ENCODE peak calls at places on chromosomes 7 and 10, in nine cellular contexts. P, N, D, A, F, Y, C, Z and E are unnamed samples. For H3K36me3, the result is how much of the 10 kb centered on the place peaks cover.

GRCh38 chr10:132395704-132396494 is 1.1 kb upstream of the PWWP2B start:
- DNase-seq in Z (peak), P (peak), C (peak), Y (peak), D (peak), A (peak), F (peak), N (peak), E (peak)

GRCh38 chr7:26555971-26556830 is 264.5 kb downstream of the SNX10 start:
- DNase-seq in A (no peak), Z (no peak), Y (no peak), F (no peak), C (no peak), N (peak), D (no peak), P (no peak), E (peak)

GRCh38 chr10:29955308-29955935 is 104.0 kb downstream of the JCAD start:
- DNase-seq in D (no peak), N (no peak), A (no peak), Z (no peak), Y (no peak), F (no peak), C (no peak), P (no peak), E (no peak)

GRCh38 chr7:116984917-116985316 is 31.6 kb downstream of the ST7 start:
- DNase-seq in C (no peak), Y (no peak), N (no peak), P (no peak), A (peak), Z (no peak), F (no peak), D (no peak), E (no peak)

GRCh38 chr7:31020652-31021051 is 31.5 kb upstream of the ADCYAP1R1 start:
- DNase-seq in Z (no peak), C (no peak), Y (no peak), F (no peak), N (no peak), D (no peak), P (no peak), A (no peak), E (no peak)

GRCh38 chr10:122374246-122374858 is at the start of gene PLEKHA1:
- DNase-seq in C (peak), F (peak), D (peak), A (peak), P (peak), N (peak), Z (peak), Y (peak), E (peak)

GRCh38 chr7:155173905-155174304 is 103.8 kb downstream of the HTR5A start:
- DNase-seq in P (no peak), F (no peak), C (no peak), Y (no peak), D (no peak), Z (no peak), A (no peak), N (no peak), E (no peak)

GRCh38 chr7:81285142-81285871 is 366.5 kb upstream of the SEMA3C start:
- DNase-seq in C (no peak), N (no peak), D (no peak), Z (no peak), P (no peak), F (no peak), Y (no peak), A (no peak), E (no peak)

GRCh38 chr7:26490631-26491624 is 199.3 kb downstream of the SNX10 start:
- DNase-seq in P (no peak), Y (no peak), A (peak), N (no peak), D (peak), Z (no peak), C (no peak), F (no peak), E (peak)

GRCh38 chr7:151062399-151063211 is 3.2 kb downstream of the SLC4A2 start:
- DNase-seq in C (peak), A (peak), N (no peak), Y (no peak), P (peak), Z (peak), F (no peak), D (no peak), E (peak)

GRCh38 chr10:120982507-120982906 is 131.3 kb downstream of the WDR11 start:
- DNase-seq in Y (peak), C (no peak), Z (no peak), F (no peak), P (no peak), N (no peak), A (no peak), D (no peak), E (no peak)

DNA sequence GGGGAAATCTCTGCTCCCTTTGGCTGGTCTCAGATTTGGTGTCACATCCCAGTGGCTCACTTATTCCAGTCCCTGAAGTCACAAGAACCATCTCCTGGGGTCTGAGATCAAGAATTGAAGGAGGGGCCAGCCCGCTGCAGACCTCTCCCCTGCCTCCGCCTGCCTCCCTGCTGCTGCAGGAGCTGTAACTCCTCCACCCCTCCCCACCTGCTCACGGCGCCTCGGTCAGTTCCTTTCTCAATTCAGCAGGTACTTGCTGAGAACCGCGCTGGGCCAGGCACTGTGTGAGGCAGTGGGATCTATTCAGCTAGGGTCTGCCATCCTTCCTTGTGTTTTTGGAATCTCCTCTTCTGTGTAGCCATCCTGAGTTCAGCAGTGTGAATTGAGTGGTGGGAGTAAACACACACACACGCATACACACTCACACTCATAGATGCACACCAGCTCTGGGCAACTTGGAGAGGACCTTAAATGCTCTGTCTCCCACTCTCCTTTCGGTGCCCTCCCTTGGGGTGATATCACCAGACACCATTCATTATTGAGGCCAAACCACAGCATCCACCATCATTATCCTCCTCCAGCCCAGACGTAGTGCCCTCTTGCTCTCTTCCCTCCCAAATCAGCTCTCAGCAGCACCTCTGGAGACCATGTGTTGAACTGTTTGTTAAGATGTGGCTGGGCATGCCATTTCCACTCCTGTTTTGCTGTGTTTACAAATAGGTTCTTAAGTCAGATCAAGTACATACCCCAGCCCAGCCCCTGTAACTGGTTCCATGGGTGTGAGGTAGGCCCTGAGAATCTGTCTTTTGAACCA is 22.0 kb upstream of the ANKRD2 start:
- DNase-seq in Y (no peak), D (no peak), N (no peak), C (no peak), A (no peak), F (no peak), Z (no peak), P (no peak), E (peak)
- H3K27ac ChIP-seq in Y (peak), D (peak), N (peak), C (no peak), A (peak), F (peak), Z (no peak), P (no peak), E (peak)

GRCh38 chr7:95840953-95841950 is 68.9 kb downstream of the DYNC1I1 start:
- DNase-seq in Y (no peak), C (no peak), P (no peak), D (no peak), A (no peak), N (no peak), Z (no peak), F (no peak), E (no peak)
- TF ChIP-seq CTCF in Y (no peak), C (no peak), P (no peak), D (no peak), A (no peak), N (no peak), Z (no peak), F (no peak), E (peak)

DNA sequence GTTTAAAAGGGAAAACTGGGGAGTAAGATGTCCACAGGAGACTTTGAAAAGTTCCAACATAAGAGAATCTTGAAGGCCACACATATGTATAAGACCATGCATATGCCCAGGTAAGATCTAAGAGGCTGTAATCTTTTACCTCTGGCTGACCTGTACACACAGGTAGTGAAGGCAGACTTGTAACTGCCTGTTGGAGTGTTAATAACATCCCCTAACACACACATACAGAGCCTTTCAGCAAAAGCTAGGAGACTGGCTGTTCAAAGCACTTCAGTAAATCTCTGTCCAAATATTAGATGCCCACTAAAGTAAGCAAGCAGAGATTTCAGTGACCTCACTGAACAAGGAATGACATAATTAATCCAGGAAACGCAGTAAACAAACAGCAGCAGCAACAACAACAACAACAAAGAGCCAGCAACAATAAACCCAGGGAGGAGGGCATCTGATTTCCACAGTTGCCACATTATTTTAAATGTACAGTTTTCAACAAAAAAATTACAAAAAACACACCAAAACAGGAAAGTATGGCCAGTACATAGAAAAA is 15.0 kb downstream of the CYP51A1 start:
- DNase-seq in A (no peak), D (no peak), C (no peak), N (no peak), Y (no peak), Z (no peak), F (no peak), P (no peak), E (no peak)
- H3K36me3 ChIP-seq in A (under half), D (half or more), C (half or more), N (half or more), Y (under half), Z (under half), F (half or more), P (half or more), E (half or more)

GRCh38 chr10:87841215-87841614 is 22.1 kb downstream of the KLLN start:
- DNase-seq in N (no peak), C (no peak), Z (peak), Y (no peak), F (no peak), P (no peak), D (no peak), A (no peak), E (no peak)
- H3K27ac ChIP-seq in N (no peak), C (no peak), Z (no peak), Y (no peak), F (no peak), P (no peak), D (no peak), A (peak), E (no peak)

GRCh38 chr10:61588770-61589211 is 73.9 kb upstream of the CABCOCO1 start:
- DNase-seq in A (peak), D (no peak), N (no peak), F (no peak), P (no peak), C (no peak), Z (peak), Y (no peak), E (no peak)

GRCh38 chr10:61594430-61594829 is 68.3 kb upstream of the CABCOCO1 start:
- DNase-seq in D (no peak), Y (no peak), C (no peak), A (no peak), Z (no peak), N (no peak), F (no peak), P (no peak), E (no peak)

GRCh38 chr10:61589547-61590243 is 73.0 kb upstream of the CABCOCO1 start:
- DNase-seq in A (no peak), D (no peak), P (no peak), C (no peak), N (no peak), Y (no peak), Z (no peak), F (no peak), E (no peak)

GRCh38 chr10:61586829-61587228 is 75.9 kb upstream of the CABCOCO1 start:
- DNase-seq in Y (no peak), A (no peak), N (no peak), D (no peak), C (no peak), Z (no peak), P (no peak), F (no peak), E (no peak)

DNA sequence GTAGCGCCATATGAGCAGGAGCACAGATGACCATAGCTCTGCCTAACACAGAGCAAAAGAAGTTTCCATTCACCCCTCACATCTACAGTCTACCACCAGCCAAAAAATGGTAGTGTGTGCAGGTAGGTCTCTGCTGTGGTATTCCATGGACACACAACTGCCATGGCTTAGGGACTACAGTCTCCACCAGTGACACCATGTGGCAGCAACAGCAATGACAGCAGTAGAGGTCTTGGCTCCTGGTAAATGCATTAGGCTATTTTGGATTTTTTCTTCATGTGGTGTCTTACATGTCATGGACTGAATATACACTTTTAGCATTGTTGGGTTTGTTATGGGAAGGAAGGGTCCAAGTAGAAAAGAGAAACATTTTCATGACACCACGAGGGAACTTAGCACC is 70.1 kb upstream of the CABCOCO1 start:
- DNase-seq in Z (peak), N (peak), P (no peak), Y (no peak), C (peak), D (no peak), A (peak), F (no peak), E (peak)
- TF ChIP-seq CTCF in Z (peak), N (no peak), P (peak), Y (no peak), C (no peak), D (no peak), A (peak), F (no peak), E (peak)

GRCh38 chr7:24029068-24029467 is 254.9 kb upstream of the NPY start:
- DNase-seq in F (no peak), C (no peak), N (no peak), A (no peak), D (no peak), Z (no peak), Y (no peak), P (no peak), E (no peak)
- H3K36me3 ChIP-seq in F (under half), C (under half), N (under half), A (under half), D (under half), Z (under half), Y (under half), P (under half), E (under half)

DNA sequence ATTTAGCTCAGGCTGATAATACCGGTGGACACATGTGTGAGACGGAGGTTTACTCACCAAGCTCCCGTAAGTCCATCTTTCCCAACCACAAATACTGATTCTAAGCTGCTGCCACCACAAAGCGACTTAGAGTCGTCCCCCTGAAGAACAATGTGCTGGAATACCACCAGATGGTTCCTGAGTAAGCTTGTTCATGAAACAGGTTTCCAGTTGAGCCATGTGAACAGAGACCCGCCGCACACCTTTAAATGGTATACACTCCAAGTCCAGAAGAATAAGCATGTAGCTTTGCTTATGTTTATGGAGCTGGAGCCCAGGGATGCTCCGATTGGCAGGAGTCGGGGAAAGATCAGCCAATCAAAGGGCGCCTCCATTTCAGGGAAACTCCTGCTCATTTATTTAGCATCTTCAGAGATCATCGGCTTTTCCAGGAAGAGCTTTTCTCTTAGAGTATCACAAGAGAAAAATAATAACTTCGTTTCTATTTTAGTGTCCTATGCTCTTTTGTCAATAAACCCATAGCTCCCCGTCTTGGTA is 261.6 kb upstream of the AOAH start:
- DNase-seq in F (no peak), N (no peak), P (no peak), C (no peak), A (no peak), Y (no peak), Z (no peak), D (no peak), E (peak)
- H3K27ac ChIP-seq in F (no peak), N (no peak), P (no peak), C (no peak), A (no peak), Y (no peak), Z (no peak), D (no peak), E (no peak)

GRCh38 chr7:73567701-73568685 is 10.4 kb downstream of the TBL2 start:
- DNase-seq in P (no peak), N (no peak), Y (no peak), C (no peak), Z (no peak), D (no peak), F (no peak), A (no peak), E (no peak)

GRCh38 chr7:73570977-73571376 is 7.4 kb downstream of the TBL2 start:
- DNase-seq in C (no peak), D (no peak), P (no peak), F (no peak), N (no peak), Z (no peak), Y (no peak), A (no peak), E (no peak)

GRCh38 chr7:73570521-73570920 is 7.9 kb downstream of the TBL2 start:
- DNase-seq in N (no peak), D (no peak), A (no peak), Y (no peak), F (no peak), C (no peak), Z (no peak), P (no peak), E (no peak)

GRCh38 chr7:73567140-73567539 is 9.7 kb upstream of the BCL7B start:
- DNase-seq in A (no peak), Y (no peak), Z (no peak), F (no peak), P (no peak), N (no peak), C (no peak), D (no peak), E (no peak)

DNA sequence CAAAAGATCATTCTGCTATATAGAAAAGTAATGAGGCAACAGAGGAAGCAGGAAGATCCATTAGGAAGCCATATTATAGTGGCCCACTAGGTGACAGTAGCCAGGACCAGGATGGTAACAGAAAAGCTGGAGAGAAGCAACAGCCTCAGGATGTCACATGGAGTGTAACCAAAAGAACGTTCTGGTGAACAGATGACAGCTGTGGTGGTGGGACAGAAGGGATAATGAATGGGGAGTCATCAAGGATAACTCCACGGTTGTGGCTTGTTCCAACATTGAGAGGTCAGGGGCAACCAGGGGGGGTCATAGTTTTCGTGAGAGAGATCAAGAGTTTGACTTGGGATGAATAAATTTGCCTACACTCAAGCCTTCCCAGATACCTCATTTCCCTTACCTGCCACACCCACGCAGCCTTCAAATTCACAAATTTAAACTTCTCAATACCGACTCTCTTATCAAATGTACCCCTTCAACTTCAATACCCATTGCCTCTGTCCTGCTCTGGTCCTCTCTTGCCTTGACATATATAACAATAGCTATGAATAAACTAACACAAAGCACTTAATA is 9.3 kb downstream of the TBL2 start:
- DNase-seq in F (no peak), P (no peak), N (no peak), A (no peak), Y (no peak), C (no peak), D (no peak), Z (no peak), E (no peak)
- TF ChIP-seq CTCF in F (no peak), P (no peak), N (no peak), A (no peak), Y (no peak), C (no peak), D (no peak), Z (no peak), E (peak)

DNA sequence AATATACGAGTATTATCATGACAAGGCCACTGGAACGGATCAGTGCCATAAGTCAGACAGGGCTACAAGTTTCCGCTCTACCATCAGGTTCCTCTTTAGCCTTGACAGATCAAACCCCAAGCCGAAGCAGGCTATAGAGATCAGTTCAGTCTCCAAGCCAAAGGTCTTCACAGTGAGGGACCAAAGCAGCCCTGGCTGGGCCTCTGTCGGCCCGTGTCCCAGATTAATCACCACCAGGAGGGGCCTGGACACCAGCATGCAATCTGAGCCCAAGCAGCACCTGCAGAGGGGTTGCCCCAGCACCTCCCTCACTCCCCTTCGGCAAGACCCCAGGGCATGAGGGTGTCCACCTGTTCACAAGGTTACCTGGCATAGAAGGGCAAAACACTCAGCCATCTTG is 36.1 kb downstream of the FBXW4 start:
- DNase-seq in Z (no peak), P (no peak), A (no peak), F (no peak), N (no peak), Y (no peak), D (no peak), C (no peak), E (no peak)
- H3K36me3 ChIP-seq in Z (under half), P (half or more), A (under half), F (half or more), N (half or more), Y (half or more), D (half or more), C (half or more), E (under half)